ENCODE peak calls at places on chromosomes 2 and 18, in nine cellular contexts. F, L, A, X, M, U, Q, O and S are unnamed samples.
A peak's percentile ranks its signal among the peaks of the same experiment; 100 is the strongest.

GRCh38 chr2:104856086-104856972 is 2.4 kb downstream of the POU3F3 start:
- DNase-seq in A (no peak), Q (no peak), M (no peak), L (no peak), F (no peak), U (no peak), X (no peak), O (no peak), S (no peak)

GRCh38 chr2:212173771-212174510 is 364.7 kb downstream of the ERBB4 start:
- DNase-seq in O (no peak), L (no peak), F (no peak), A (peak; percentile 32), X (no peak), U (peak; percentile 73), M (no peak), Q (no peak), S (no peak)

GRCh38 chr2:108823286-108823685 is 36.7 kb downstream of the CCDC138 start:
- DNase-seq in X (peak; percentile 19), L (no peak), F (no peak), Q (no peak), A (no peak), M (no peak), O (no peak), U (no peak), S (no peak)

GRCh38 chr2:169739351-169739750 is 5.7 kb downstream of the KLHL23 start:
- DNase-seq in L (no peak), A (no peak), M (no peak), U (no peak), X (no peak), Q (no peak), O (no peak), F (no peak), S (no peak)

GRCh38 chr18:74539289-74539688 is 5.0 kb downstream of the CNDP1 start:
- DNase-seq in X (no peak), Q (no peak), M (no peak), O (no peak), A (no peak), F (no peak), L (no peak), U (no peak), S (no peak)

GRCh38 chr2:215904101-215904500 is 109.2 kb downstream of the MREG start:
- DNase-seq in Q (no peak), U (peak; percentile 35), M (no peak), O (no peak), X (no peak), F (no peak), A (peak; percentile 43), L (no peak), S (no peak)

GRCh38 chr18:50356036-50356945 is 18.6 kb upstream of the SKA1 start:
- DNase-seq in O (peak; percentile 18), M (no peak), F (peak; percentile 28), A (peak; percentile 37), X (peak; percentile 54), L (no peak), Q (no peak), U (peak; percentile 70), S (no peak)

GRCh38 chr18:24432618-24433017 is 6.1 kb downstream of the IMPACT start:
- DNase-seq in A (no peak), L (no peak), M (no peak), O (no peak), X (no peak), Q (no peak), U (no peak), F (no peak), S (no peak)

GRCh38 chr2:65746919-65747678 is 314.7 kb upstream of the SPRED2 start:
- DNase-seq in Q (no peak), F (no peak), A (no peak), O (no peak), U (no peak), M (no peak), X (no peak), L (no peak), S (no peak)

GRCh38 chr2:222561817-222562424 is 94.0 kb downstream of the FARSB start:
- DNase-seq in F (peak; percentile 39), M (no peak), U (peak; percentile 51), O (no peak), Q (no peak), X (peak; percentile 80), A (peak; percentile 53), L (peak; percentile 26), S (peak; percentile 36)